ENCODE peak calls at places on chromosomes 2 and 18, in eight cellular contexts. D is adrenal gland; J is astrocyte; X is CD4-positive, alpha-beta T cell; Q is stomach; S is aorta; N is fibroblast of lung; L is psoas muscle. Z is an unnamed sample.

GRCh38 chr2:144460981-144461766 is 58.7 kb downstream of the ZEB2 start:
- DNase-seq in J (peak), N (peak), S (no peak), D (peak), X (no peak), Q (no peak), L (peak), Z (no peak)

GRCh38 chr2:48343571-48344440 is 186.1 kb upstream of the STON1 start:
- DNase-seq in X (no peak), Q (no peak), D (no peak), N (peak), S (no peak), L (no peak), J (peak), Z (no peak)

GRCh38 chr18:78630356-78630755 is 349.3 kb upstream of the SALL3 start:
- DNase-seq in Q (peak), L (no peak), N (no peak), X (no peak), D (peak), J (no peak), S (no peak), Z (no peak)

GRCh38 chr2:69271831-69272257 is 115.2 kb downstream of the GFPT1 start:
- DNase-seq in D (no peak), N (peak), Q (no peak), J (peak), L (no peak), S (no peak), X (no peak), Z (no peak)

GRCh38 chr2:146477383-146477782 is 1367.4 kb upstream of the ACVR2A start:
- DNase-seq in N (peak), X (no peak), S (no peak), J (peak), L (no peak), Q (no peak), D (no peak), Z (no peak)

GRCh38 chr2:70190086-70190412 is 770 bp downstream of the C2orf42 start:
- DNase-seq in Q (no peak), J (no peak), X (peak), S (no peak), D (no peak), N (no peak), L (no peak), Z (no peak)

GRCh38 chr18:48835119-48835518 is 115.6 kb downstream of the SMAD7 start:
- DNase-seq in D (peak), N (no peak), S (peak), L (no peak), J (no peak), X (no peak), Q (no peak), Z (peak)

GRCh38 chr2:102520009-102520408 is 47.0 kb downstream of the SLC9A4 start:
- DNase-seq in X (no peak), L (no peak), N (no peak), S (no peak), J (no peak), D (peak), Q (peak), Z (no peak)

GRCh38 chr2:147463881-147464520 is 380.8 kb upstream of the ACVR2A start:
- DNase-seq in D (no peak), L (no peak), Q (no peak), J (no peak), N (no peak), S (no peak), X (no peak), Z (no peak)

GRCh38 chr2:27771548-27772335 is at the start of gene MRPL33:
- DNase-seq in D (peak), X (peak), L (peak), Q (peak), N (peak), S (peak), J (peak), Z (peak)

GRCh38 chr18:46196627-46197243 is 92.5 kb downstream of the HAUS1 start:
- DNase-seq in Q (no peak), X (no peak), N (peak), L (no peak), S (no peak), D (no peak), J (peak), Z (no peak)

GRCh38 chr2:127704641-127705243 is 3.4 kb downstream of the SFT2D3 start:
- DNase-seq in J (no peak), X (no peak), Q (no peak), D (no peak), S (no peak), N (no peak), L (no peak), Z (no peak)

GRCh38 chr2:23452397-23452796 is 67.4 kb downstream of the KLHL29 start:
- DNase-seq in Q (no peak), X (no peak), N (no peak), S (no peak), J (no peak), L (no peak), D (peak), Z (no peak)

GRCh38 chr2:189933911-189934399 is 128.6 kb downstream of the MSTN start:
- DNase-seq in S (no peak), D (no peak), J (peak), N (peak), Q (no peak), L (no peak), X (no peak), Z (no peak)

GRCh38 chr18:48621815-48622555 is 83.2 kb downstream of the CTIF start:
- DNase-seq in Q (no peak), D (no peak), L (no peak), X (no peak), N (peak), S (no peak), J (peak), Z (peak)

GRCh38 chr2:36461039-36461681 is 105.6 kb downstream of the CRIM1 start:
- DNase-seq in Q (no peak), S (no peak), N (peak), L (no peak), J (peak), D (no peak), X (no peak), Z (no peak)

GRCh38 chr2:161238264-161238558 is 70.0 kb upstream of the PSMD14 start:
- DNase-seq in S (no peak), J (no peak), D (no peak), L (no peak), Q (no peak), N (no peak), X (no peak), Z (no peak)

GRCh38 chr2:161238559-161239415 is 69.4 kb upstream of the PSMD14 start:
- DNase-seq in L (peak), N (peak), J (peak), Q (peak), S (peak), X (peak), D (peak), Z (peak)

GRCh38 chr2:161241894-161242293 is 66.3 kb upstream of the PSMD14 start:
- DNase-seq in L (no peak), D (no peak), X (no peak), S (no peak), N (no peak), J (no peak), Q (no peak), Z (no peak)

GRCh38 chr2:161237397-161238263 is 70.6 kb upstream of the PSMD14 start:
- DNase-seq in X (no peak), D (peak), S (peak), Q (peak), J (peak), L (peak), N (peak), Z (peak)

GRCh38 chr2:161239416-161240109 is 68.7 kb upstream of the PSMD14 start:
- DNase-seq in D (no peak), N (no peak), S (peak), X (no peak), Q (no peak), J (no peak), L (peak), Z (peak)
- H3K27ac ChIP-seq in D (no peak), N (no peak), S (no peak), X (no peak), Q (no peak), J (no peak), L (no peak), Z (no peak)

DNA sequence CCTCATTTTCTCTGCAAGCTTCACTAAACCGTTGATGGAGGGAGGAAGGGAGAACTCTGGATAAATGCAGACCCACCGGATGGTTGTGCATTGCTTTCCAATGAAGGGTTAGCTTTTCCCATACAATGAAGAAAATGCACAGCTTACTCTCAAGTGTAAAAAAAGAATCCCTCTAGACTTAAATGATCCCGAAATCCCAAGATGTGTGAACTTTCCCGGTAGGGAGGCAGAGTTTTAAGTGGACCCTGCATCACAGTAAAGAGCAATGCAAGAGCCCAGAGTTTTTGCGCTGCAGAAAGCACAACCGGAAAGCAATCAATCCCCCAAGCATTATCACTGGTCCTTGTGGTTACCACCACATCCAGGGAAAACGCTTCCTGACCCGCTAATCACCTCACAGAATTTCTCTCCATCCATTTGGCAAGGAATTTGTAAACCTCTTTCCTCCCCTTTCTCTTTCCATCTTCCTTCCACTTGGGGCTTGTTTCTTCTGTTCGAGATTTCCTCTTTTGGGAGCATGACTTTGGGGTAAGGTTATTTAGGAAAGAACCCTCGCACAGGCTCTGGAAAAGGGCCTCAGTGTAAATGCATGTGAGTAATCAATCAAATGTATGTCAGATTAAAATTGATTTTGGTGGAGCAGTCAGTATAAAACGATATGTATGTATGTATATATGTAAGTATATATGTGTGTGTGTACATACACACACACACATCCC is 1.4 kb downstream of the PLCL1 start:
- DNase-seq in J (no peak), N (peak), S (no peak), D (no peak), X (no peak), Q (no peak), L (no peak), Z (no peak)
- H3K27ac ChIP-seq in J (no peak), N (no peak), S (no peak), D (no peak), X (peak), Q (peak), L (peak), Z (no peak)

GRCh38 chr18:60891936-60892335 is 441.3 kb upstream of the CDH20 start:
- DNase-seq in L (no peak), S (no peak), Q (no peak), D (no peak), X (no peak), N (no peak), J (no peak), Z (no peak)
- H3K27ac ChIP-seq in L (no peak), S (no peak), Q (no peak), D (no peak), X (no peak), N (no peak), J (no peak), Z (no peak)

GRCh38 chr2:88131999-88132368 is 4.1 kb upstream of the FABP1 start:
- DNase-seq in S (no peak), L (no peak), X (no peak), D (no peak), N (no peak), Q (no peak), J (no peak), Z (no peak)
- H3K27ac ChIP-seq in S (no peak), L (no peak), X (no peak), D (no peak), N (no peak), Q (no peak), J (no peak), Z (no peak)

GRCh38 chr2:206232287-206233035 is 42.0 kb upstream of the ZDBF2 start:
- DNase-seq in Q (no peak), S (no peak), J (no peak), X (no peak), D (no peak), N (no peak), L (no peak), Z (no peak)
- H3K27ac ChIP-seq in Q (no peak), S (no peak), J (no peak), X (no peak), D (no peak), N (no peak), L (no peak), Z (no peak)

GRCh38 chr18:35345950-35346349 is 1.7 kb upstream of the ZNF24 start:
- DNase-seq in N (no peak), S (peak), D (no peak), Q (no peak), X (no peak), J (no peak), L (no peak), Z (no peak)
- H3K27ac ChIP-seq in N (no peak), S (no peak), D (peak), Q (peak), X (no peak), J (no peak), L (peak), Z (peak)

DNA sequence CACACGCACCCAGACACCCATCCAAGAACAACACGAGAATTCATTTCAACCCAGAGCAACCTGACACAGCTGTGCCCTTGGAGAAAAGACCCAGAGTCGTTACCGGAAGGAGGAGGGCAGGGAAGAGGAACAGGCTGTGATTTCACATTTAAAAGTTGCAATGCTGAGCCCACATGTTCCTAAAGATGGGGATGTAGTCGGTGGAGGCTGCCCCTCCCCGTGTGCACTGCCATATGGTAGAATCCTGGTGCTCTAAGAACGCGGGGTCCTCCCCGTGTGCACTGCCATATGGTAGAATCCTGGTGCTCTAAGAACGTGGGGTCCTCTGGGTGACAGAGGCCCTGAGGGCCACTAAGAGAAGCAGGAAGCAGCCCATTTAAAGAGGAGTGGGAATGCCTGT is 10.9 kb downstream of the MTERF4 start:
- DNase-seq in D (no peak), S (no peak), Q (no peak), X (no peak), J (no peak), N (no peak), L (no peak), Z (no peak)
- H3K27ac ChIP-seq in D (no peak), S (no peak), Q (no peak), X (no peak), J (no peak), N (no peak), L (peak), Z (no peak)

GRCh38 chr2:118710481-118710880 is 137.0 kb downstream of the EN1 start:
- DNase-seq in Q (no peak), D (no peak), N (no peak), L (no peak), X (no peak), S (no peak), J (no peak), Z (no peak)

GRCh38 chr2:118706371-118706770 is 141.1 kb downstream of the EN1 start:
- DNase-seq in J (no peak), Q (no peak), X (no peak), N (no peak), L (no peak), D (no peak), S (no peak), Z (no peak)

GRCh38 chr2:118711603-118712002 is 135.8 kb downstream of the EN1 start:
- DNase-seq in Q (no peak), N (no peak), L (no peak), J (no peak), S (no peak), D (no peak), X (no peak), Z (no peak)

GRCh38 chr2:118706844-118707243 is 140.6 kb downstream of the EN1 start:
- DNase-seq in X (no peak), S (no peak), D (no peak), Q (no peak), J (no peak), L (no peak), N (no peak), Z (no peak)

DNA sequence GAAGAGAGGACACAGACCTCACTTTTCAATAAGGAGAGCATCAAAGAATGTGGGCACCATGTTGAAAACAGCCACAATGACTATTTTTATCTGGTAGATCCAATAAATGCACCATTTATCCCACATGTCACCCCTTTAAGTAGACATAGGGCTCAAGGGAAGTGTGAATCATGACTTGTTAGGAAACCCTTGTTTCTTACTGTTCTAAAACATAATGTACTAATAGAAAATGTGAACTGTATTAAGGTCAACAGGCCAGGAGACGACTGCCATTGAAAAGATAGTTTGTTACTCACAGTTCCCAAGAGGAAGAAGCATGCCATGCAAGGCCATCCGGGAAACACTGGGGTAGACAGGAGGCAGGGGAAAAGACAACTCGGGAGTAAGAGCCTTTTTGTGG is 137.7 kb downstream of the EN1 start:
- DNase-seq in L (no peak), J (no peak), Q (no peak), X (no peak), N (no peak), S (no peak), D (peak), Z (no peak)
- H3K27ac ChIP-seq in L (no peak), J (no peak), Q (no peak), X (no peak), N (no peak), S (no peak), D (no peak), Z (no peak)

DNA sequence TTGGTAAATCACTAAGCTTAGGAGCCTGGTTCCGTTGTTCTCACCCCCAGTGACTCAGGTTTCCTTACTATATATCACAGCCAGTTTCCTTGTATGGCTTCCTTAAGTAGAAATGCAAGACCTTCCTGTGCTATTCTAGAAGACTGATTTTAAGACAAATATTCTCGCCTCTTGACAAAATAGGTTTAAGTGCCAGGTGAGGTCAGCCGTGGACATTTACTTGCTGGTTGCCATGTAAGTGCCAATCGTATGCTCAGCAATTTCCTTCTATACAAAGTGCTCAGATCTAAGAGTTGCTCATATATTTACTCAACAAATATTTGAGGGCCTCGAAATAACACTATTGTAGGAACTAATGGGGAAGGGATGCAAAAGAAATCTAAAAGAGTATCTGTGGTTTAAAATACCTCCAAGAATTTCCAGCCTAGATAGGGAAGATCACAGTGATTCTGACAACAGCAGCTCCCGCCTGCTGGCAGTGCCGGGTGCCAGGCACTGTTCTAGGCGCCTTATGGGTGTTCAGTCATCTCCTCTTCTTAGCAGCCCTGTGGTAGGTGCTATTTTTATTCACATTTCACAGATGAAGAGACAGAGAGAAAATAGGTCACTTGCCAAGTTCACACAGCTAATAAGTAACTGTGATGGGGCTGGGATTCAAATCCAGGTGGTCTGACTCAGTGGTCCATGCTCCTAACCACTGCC is 95.3 kb upstream of the B3GNT7 start:
- DNase-seq in D (no peak), S (no peak), Q (peak), J (peak), X (no peak), N (peak), L (no peak), Z (no peak)
- H3K27ac ChIP-seq in D (no peak), S (no peak), Q (peak), J (peak), X (no peak), N (no peak), L (no peak), Z (no peak)

GRCh38 chr2:86249176-86249842 is 50.1 kb downstream of the MRPL35 start:
- DNase-seq in J (peak), N (peak), S (no peak), D (peak), L (no peak), X (no peak), Q (no peak), Z (no peak)
- H3K27ac ChIP-seq in J (no peak), N (no peak), S (peak), D (peak), L (no peak), X (no peak), Q (peak), Z (no peak)

Z was measured in spleen.